ENCODE peak calls at places on chromosomes 1 and 21, in seven cellular contexts. One of them, this sample, is unnamed.

GRCh38 chr1:55974714-55975441 is 604.5 kb downstream of the PLPP3 start:
- DNase-seq in NB4: no peak
- DNase-seq in breast epithelium: no peak
- DNase-seq in GM19239: no peak
- DNase-seq in glutamatergic neuron: no peak
- DNase-seq in HTR-8/SVneo: no peak
- DNase-seq in iris pigment epithelial cell: peak; percentile 64
- DNase-seq in this sample: no peak

GRCh38 chr1:201053155-201053860 is 29.8 kb upstream of the KIF21B start:
- DNase-seq in glutamatergic neuron: no peak
- DNase-seq in HTR-8/SVneo: no peak
- DNase-seq in NB4: peak; percentile 9
- DNase-seq in iris pigment epithelial cell: no peak
- DNase-seq in breast epithelium: no peak
- DNase-seq in GM19239: no peak
- DNase-seq in this sample: no peak

GRCh38 chr1:951364-951763 is 7.7 kb downstream of the NOC2L start:
- DNase-seq in GM19239: no peak
- DNase-seq in iris pigment epithelial cell: no peak
- DNase-seq in glutamatergic neuron: no peak
- DNase-seq in NB4: no peak
- DNase-seq in HTR-8/SVneo: no peak
- DNase-seq in breast epithelium: no peak
- DNase-seq in this sample: no peak

GRCh38 chr21:42763578-42764442 is 110.4 kb downstream of the PDE9A start:
- DNase-seq in iris pigment epithelial cell: no peak
- DNase-seq in NB4: peak; percentile 40
- DNase-seq in glutamatergic neuron: no peak
- DNase-seq in breast epithelium: no peak
- DNase-seq in HTR-8/SVneo: no peak
- DNase-seq in GM19239: no peak
- DNase-seq in this sample: no peak

GRCh38 chr1:7478797-7479499 is 292.1 kb upstream of the VAMP3 start:
- DNase-seq in HTR-8/SVneo: no peak
- DNase-seq in iris pigment epithelial cell: peak; percentile 90
- DNase-seq in breast epithelium: no peak
- DNase-seq in glutamatergic neuron: no peak
- DNase-seq in GM19239: no peak
- DNase-seq in NB4: peak; percentile 4
- DNase-seq in this sample: peak; percentile 76

GRCh38 chr21:39386194-39386593 is 37.3 kb upstream of the HMGN1 start:
- DNase-seq in GM19239: no peak
- DNase-seq in glutamatergic neuron: no peak
- DNase-seq in HTR-8/SVneo: no peak
- DNase-seq in NB4: peak; percentile 84
- DNase-seq in iris pigment epithelial cell: no peak
- DNase-seq in breast epithelium: no peak
- DNase-seq in this sample: peak; percentile 43

GRCh38 chr1:232597721-232598120 is 32.2 kb downstream of the SIPA1L2 start:
- DNase-seq in GM19239: no peak
- DNase-seq in glutamatergic neuron: no peak
- DNase-seq in HTR-8/SVneo: no peak
- DNase-seq in iris pigment epithelial cell: no peak
- DNase-seq in breast epithelium: no peak
- DNase-seq in NB4: no peak
- DNase-seq in this sample: no peak

GRCh38 chr1:95012389-95012788 is 60.4 kb downstream of the ALG14 start:
- DNase-seq in breast epithelium: no peak
- DNase-seq in GM19239: no peak
- DNase-seq in glutamatergic neuron: no peak
- DNase-seq in iris pigment epithelial cell: peak; percentile 99
- DNase-seq in HTR-8/SVneo: no peak
- DNase-seq in NB4: no peak
- DNase-seq in this sample: no peak

GRCh38 chr1:41485605-41486004 is 1.1 kb upstream of the EDN2 start:
- DNase-seq in NB4: no peak
- DNase-seq in GM19239: no peak
- DNase-seq in iris pigment epithelial cell: peak; percentile 69
- DNase-seq in glutamatergic neuron: no peak
- DNase-seq in HTR-8/SVneo: peak; percentile 77
- DNase-seq in breast epithelium: no peak
- DNase-seq in this sample: no peak

GRCh38 chr1:245235156-245235555 is 80.4 kb downstream of the KIF26B start:
- DNase-seq in glutamatergic neuron: no peak
- DNase-seq in breast epithelium: no peak
- DNase-seq in NB4: no peak
- DNase-seq in iris pigment epithelial cell: peak; percentile 21
- DNase-seq in HTR-8/SVneo: no peak
- DNase-seq in GM19239: no peak
- DNase-seq in this sample: no peak

GRCh38 chr1:76006234-76006633 is 68.3 kb upstream of the ST6GALNAC3 start:
- DNase-seq in glutamatergic neuron: no peak
- DNase-seq in breast epithelium: no peak
- DNase-seq in iris pigment epithelial cell: peak; percentile 20
- DNase-seq in GM19239: no peak
- DNase-seq in HTR-8/SVneo: no peak
- DNase-seq in NB4: no peak
- DNase-seq in this sample: no peak

GRCh38 chr1:77605246-77606026 is 77.0 kb downstream of the ZZZ3 start:
- DNase-seq in breast epithelium: no peak
- DNase-seq in NB4: peak; percentile 32
- DNase-seq in iris pigment epithelial cell: peak; percentile 78
- DNase-seq in GM19239: no peak
- DNase-seq in HTR-8/SVneo: no peak
- DNase-seq in glutamatergic neuron: no peak
- DNase-seq in this sample: no peak

GRCh38 chr1:100582943-100583342 is 45.0 kb downstream of the GPR88 start:
- DNase-seq in iris pigment epithelial cell: no peak
- DNase-seq in GM19239: no peak
- DNase-seq in breast epithelium: no peak
- DNase-seq in glutamatergic neuron: no peak
- DNase-seq in HTR-8/SVneo: no peak
- DNase-seq in NB4: no peak
- DNase-seq in this sample: no peak

GRCh38 chr1:228986093-228986904 is 251.0 kb downstream of the RHOU start:
- DNase-seq in glutamatergic neuron: no peak
- DNase-seq in iris pigment epithelial cell: peak; percentile 27
- DNase-seq in breast epithelium: no peak
- DNase-seq in NB4: peak; percentile 53
- DNase-seq in HTR-8/SVneo: no peak
- DNase-seq in GM19239: no peak
- DNase-seq in this sample: peak; percentile 69

GRCh38 chr1:226417350-226417749 is 9.5 kb upstream of the PARP1 start:
- DNase-seq in breast epithelium: no peak
- DNase-seq in GM19239: no peak
- DNase-seq in HTR-8/SVneo: no peak
- DNase-seq in glutamatergic neuron: no peak
- DNase-seq in iris pigment epithelial cell: no peak
- DNase-seq in NB4: no peak
- DNase-seq in this sample: no peak

GRCh38 chr1:20546637-20547036 is 5.7 kb upstream of the FAM43B start:
- DNase-seq in NB4: no peak
- DNase-seq in breast epithelium: no peak
- DNase-seq in iris pigment epithelial cell: no peak
- DNase-seq in glutamatergic neuron: no peak
- DNase-seq in GM19239: no peak
- DNase-seq in HTR-8/SVneo: no peak
- DNase-seq in this sample: no peak

GRCh38 chr1:35810096-35810860 is 2.5 kb downstream of the AGO4 start:
- DNase-seq in glutamatergic neuron: no peak
- DNase-seq in GM19239: no peak
- DNase-seq in HTR-8/SVneo: no peak
- DNase-seq in breast epithelium: no peak
- DNase-seq in NB4: no peak
- DNase-seq in iris pigment epithelial cell: peak; percentile 55
- DNase-seq in this sample: no peak